ENCODE peak calls at places on chromosomes 16 and 17, in eight cellular contexts. One of them, this sample, is unnamed. For H3K4me1, the result is how much of the 10 kb centered on the place peaks cover.

GRCh38 chr16:3661311-3661710 is 6.8 kb downstream of the DNASE1 start:
- DNase-seq in hepatocyte: no peak
- DNase-seq in PC-3: no peak
- DNase-seq in SK-N-SH: no peak
- DNase-seq in MM.1S: no peak
- DNase-seq in HCT116: no peak
- DNase-seq in GM23338: no peak
- DNase-seq in neural progenitor cell: no peak
- DNase-seq in this sample: no peak

GRCh38 chr17:8997994-8998628 is 23.2 kb upstream of the NTN1 start:
- DNase-seq in hepatocyte: peak
- DNase-seq in PC-3: peak
- DNase-seq in MM.1S: peak
- DNase-seq in SK-N-SH: peak
- DNase-seq in GM23338: peak
- DNase-seq in HCT116: peak
- DNase-seq in neural progenitor cell: peak
- DNase-seq in this sample: peak

GRCh38 chr17:37786481-37786880 is 41.6 kb upstream of the HNF1B start:
- DNase-seq in PC-3: no peak
- DNase-seq in MM.1S: no peak
- DNase-seq in GM23338: no peak
- DNase-seq in hepatocyte: no peak
- DNase-seq in neural progenitor cell: no peak
- DNase-seq in HCT116: no peak
- DNase-seq in SK-N-SH: no peak
- DNase-seq in this sample: no peak

GRCh38 chr17:71023631-71024030 is 854.3 kb downstream of the KCNJ2 start:
- DNase-seq in HCT116: no peak
- DNase-seq in SK-N-SH: peak
- DNase-seq in GM23338: no peak
- DNase-seq in neural progenitor cell: peak
- DNase-seq in PC-3: peak
- DNase-seq in MM.1S: no peak
- DNase-seq in hepatocyte: no peak
- DNase-seq in this sample: no peak

GRCh38 chr16:56400458-56400857 is 24.9 kb downstream of the AMFR start:
- DNase-seq in MM.1S: no peak
- DNase-seq in hepatocyte: no peak
- DNase-seq in GM23338: no peak
- DNase-seq in SK-N-SH: no peak
- DNase-seq in neural progenitor cell: no peak
- DNase-seq in HCT116: no peak
- DNase-seq in PC-3: no peak
- DNase-seq in this sample: no peak

GRCh38 chr17:22514315-22514714 is 822.0 kb downstream of the KCNJ18 start:
- DNase-seq in MM.1S: no peak
- DNase-seq in SK-N-SH: no peak
- DNase-seq in hepatocyte: no peak
- DNase-seq in PC-3: no peak
- DNase-seq in GM23338: no peak
- DNase-seq in neural progenitor cell: no peak
- DNase-seq in HCT116: no peak
- DNase-seq in this sample: no peak

GRCh38 chr17:28057731-28058246 is 15.3 kb downstream of the NLK start:
- DNase-seq in hepatocyte: peak
- DNase-seq in neural progenitor cell: no peak
- DNase-seq in PC-3: peak
- DNase-seq in HCT116: no peak
- DNase-seq in MM.1S: no peak
- DNase-seq in GM23338: no peak
- DNase-seq in SK-N-SH: no peak
- DNase-seq in this sample: no peak

GRCh38 chr16:82715833-82716232 is 89.1 kb downstream of the CDH13 start:
- DNase-seq in PC-3: peak
- DNase-seq in GM23338: no peak
- DNase-seq in neural progenitor cell: no peak
- DNase-seq in MM.1S: no peak
- DNase-seq in HCT116: no peak
- DNase-seq in SK-N-SH: no peak
- DNase-seq in hepatocyte: no peak
- DNase-seq in this sample: no peak

GRCh38 chr17:7580631-7581554 is 1.5 kb downstream of the CD68 start:
- DNase-seq in PC-3: no peak
- DNase-seq in HCT116: no peak
- DNase-seq in GM23338: peak
- DNase-seq in neural progenitor cell: no peak
- DNase-seq in MM.1S: no peak
- DNase-seq in hepatocyte: no peak
- DNase-seq in SK-N-SH: no peak
- DNase-seq in this sample: no peak

GRCh38 chr17:17173921-17174320 is 32.2 kb downstream of the PLD6 start:
- DNase-seq in GM23338: no peak
- DNase-seq in MM.1S: no peak
- DNase-seq in PC-3: no peak
- DNase-seq in hepatocyte: no peak
- DNase-seq in neural progenitor cell: no peak
- DNase-seq in SK-N-SH: no peak
- DNase-seq in HCT116: no peak
- DNase-seq in this sample: no peak

GRCh38 chr17:17171186-17171585 is 34.9 kb downstream of the PLD6 start:
- DNase-seq in HCT116: no peak
- DNase-seq in SK-N-SH: no peak
- DNase-seq in PC-3: no peak
- DNase-seq in neural progenitor cell: no peak
- DNase-seq in hepatocyte: no peak
- DNase-seq in GM23338: no peak
- DNase-seq in MM.1S: no peak
- DNase-seq in this sample: no peak

GRCh38 chr17:17172990-17173389 is 33.1 kb downstream of the PLD6 start:
- DNase-seq in hepatocyte: no peak
- DNase-seq in HCT116: no peak
- DNase-seq in GM23338: no peak
- DNase-seq in PC-3: no peak
- DNase-seq in neural progenitor cell: no peak
- DNase-seq in MM.1S: no peak
- DNase-seq in SK-N-SH: no peak
- DNase-seq in this sample: no peak

GRCh38 chr17:17170346-17170976 is 35.7 kb downstream of the PLD6 start:
- DNase-seq in MM.1S: no peak
- DNase-seq in neural progenitor cell: no peak
- DNase-seq in SK-N-SH: no peak
- DNase-seq in GM23338: no peak
- DNase-seq in hepatocyte: no peak
- DNase-seq in HCT116: no peak
- DNase-seq in PC-3: no peak
- DNase-seq in this sample: no peak

DNA sequence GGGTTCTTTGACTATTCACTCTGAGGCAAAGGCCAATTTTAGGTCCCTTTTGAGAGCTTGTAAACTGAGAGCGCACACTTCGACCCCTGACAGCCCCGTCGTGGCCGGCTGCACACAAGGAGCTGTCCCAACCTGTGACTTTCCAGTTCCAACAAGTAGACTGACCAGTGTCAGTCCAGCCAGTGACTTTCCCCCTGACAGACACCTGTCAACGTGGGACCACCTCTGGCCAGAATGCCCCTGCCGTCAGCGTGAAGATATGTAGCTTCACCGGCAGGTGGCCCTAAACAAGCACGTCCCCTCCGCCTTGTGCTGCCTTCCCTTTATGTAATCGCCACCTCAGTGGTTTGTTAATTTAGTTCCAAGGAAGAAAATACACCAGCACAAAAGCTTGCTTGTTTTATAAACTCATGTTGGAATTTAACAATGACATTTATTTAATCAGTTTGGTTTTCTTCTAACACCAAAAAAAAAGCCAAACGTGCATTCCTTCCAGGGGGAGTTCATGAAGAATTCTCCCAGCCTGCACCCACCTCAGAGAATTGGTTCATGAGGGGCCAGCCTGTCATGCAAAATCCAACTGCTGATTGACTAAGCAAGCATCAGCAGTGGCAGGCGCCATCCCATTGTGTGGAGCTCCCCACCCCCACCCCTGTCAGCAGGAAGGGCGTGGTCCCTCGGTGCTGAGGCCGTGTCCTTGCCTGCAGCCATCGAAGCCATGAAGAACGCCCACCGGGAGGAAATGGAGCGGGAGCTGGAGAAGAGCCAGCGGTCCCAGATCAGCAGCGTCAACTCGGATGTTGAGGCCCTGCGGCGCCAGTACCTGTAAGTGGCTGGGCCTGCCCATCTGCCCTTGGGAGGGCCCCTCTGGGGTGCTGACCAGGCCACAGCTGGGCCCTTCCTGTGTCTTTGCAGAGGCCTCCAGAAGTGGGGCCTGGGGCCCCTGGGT is 33.9 kb downstream of the PLD6 start:
- DNase-seq in SK-N-SH: no peak
- DNase-seq in GM23338: peak
- DNase-seq in PC-3: no peak
- DNase-seq in neural progenitor cell: no peak
- DNase-seq in HCT116: no peak
- DNase-seq in hepatocyte: no peak
- DNase-seq in MM.1S: no peak
- DNase-seq in this sample: no peak
- H3K4me1 ChIP-seq in SK-N-SH: under half
- H3K4me1 ChIP-seq in GM23338: under half
- H3K4me1 ChIP-seq in PC-3: under half
- H3K4me1 ChIP-seq in neural progenitor cell: under half
- H3K4me1 ChIP-seq in HCT116: under half
- H3K4me1 ChIP-seq in hepatocyte: under half
- H3K4me1 ChIP-seq in MM.1S: under half
- H3K4me1 ChIP-seq in this sample: under half

GRCh38 chr16:49886554-49887121 is 30.7 kb upstream of the ZNF423 start:
- DNase-seq in PC-3: no peak
- DNase-seq in MM.1S: no peak
- DNase-seq in SK-N-SH: no peak
- DNase-seq in HCT116: no peak
- DNase-seq in GM23338: no peak
- DNase-seq in neural progenitor cell: no peak
- DNase-seq in hepatocyte: no peak
- DNase-seq in this sample: no peak

GRCh38 chr16:49889725-49890397 is 33.9 kb upstream of the ZNF423 start:
- DNase-seq in hepatocyte: no peak
- DNase-seq in GM23338: no peak
- DNase-seq in SK-N-SH: no peak
- DNase-seq in HCT116: peak
- DNase-seq in PC-3: peak
- DNase-seq in MM.1S: no peak
- DNase-seq in neural progenitor cell: no peak
- DNase-seq in this sample: no peak

DNA sequence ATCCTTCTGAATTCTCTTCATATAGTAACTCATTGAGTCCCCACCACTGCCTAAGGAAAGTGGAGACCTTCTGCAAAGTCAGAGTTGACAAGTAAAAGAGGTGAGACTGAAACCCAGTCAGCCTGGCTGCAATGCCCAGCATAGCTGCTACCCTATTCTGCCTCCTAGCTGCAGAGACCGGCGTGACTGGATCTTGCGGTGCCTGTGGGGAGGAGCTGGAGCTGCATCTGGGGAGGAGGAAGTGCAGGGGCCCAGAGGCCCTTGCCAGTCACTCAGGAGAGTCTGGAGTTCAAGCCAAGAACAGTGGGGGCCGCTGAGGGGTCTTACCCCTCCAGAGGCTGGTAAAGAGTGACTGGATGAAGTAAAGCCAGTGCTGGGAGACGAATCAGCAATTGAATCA is 35.0 kb upstream of the ZNF423 start:
- DNase-seq in neural progenitor cell: peak
- DNase-seq in hepatocyte: peak
- DNase-seq in GM23338: peak
- DNase-seq in PC-3: no peak
- DNase-seq in HCT116: no peak
- DNase-seq in MM.1S: no peak
- DNase-seq in SK-N-SH: no peak
- DNase-seq in this sample: peak
- TF ChIP-seq CTCF in neural progenitor cell: peak
- TF ChIP-seq CTCF in hepatocyte: peak
- TF ChIP-seq CTCF in GM23338: peak
- TF ChIP-seq CTCF in PC-3: no peak
- TF ChIP-seq CTCF in HCT116: peak
- TF ChIP-seq CTCF in MM.1S: peak
- TF ChIP-seq CTCF in SK-N-SH: no peak
- TF ChIP-seq CTCF in this sample: peak

GRCh38 chr16:29738514-29738913 is 7.3 kb downstream of the C16orf54 start:
- DNase-seq in neural progenitor cell: no peak
- DNase-seq in hepatocyte: no peak
- DNase-seq in MM.1S: peak
- DNase-seq in HCT116: no peak
- DNase-seq in PC-3: no peak
- DNase-seq in SK-N-SH: no peak
- DNase-seq in GM23338: no peak
- DNase-seq in this sample: peak
- TF ChIP-seq EZH2phosphoT487 in neural progenitor cell: no peak
- TF ChIP-seq EZH2phosphoT487 in hepatocyte: no peak
- TF ChIP-seq EZH2phosphoT487 in MM.1S: no peak
- TF ChIP-seq EZH2phosphoT487 in HCT116: no peak
- TF ChIP-seq EZH2phosphoT487 in PC-3: no peak
- TF ChIP-seq EZH2phosphoT487 in SK-N-SH: no peak
- TF ChIP-seq EZH2phosphoT487 in GM23338: no peak
- TF ChIP-seq EZH2phosphoT487 in this sample: no peak

GRCh38 chr17:34412022-34412421 is 49.0 kb upstream of the CCL1 start:
- DNase-seq in HCT116: no peak
- DNase-seq in PC-3: no peak
- DNase-seq in hepatocyte: no peak
- DNase-seq in neural progenitor cell: no peak
- DNase-seq in GM23338: no peak
- DNase-seq in SK-N-SH: no peak
- DNase-seq in MM.1S: no peak
- DNase-seq in this sample: no peak

GRCh38 chr17:34413443-34414076 is 50.5 kb upstream of the CCL1 start:
- DNase-seq in hepatocyte: no peak
- DNase-seq in HCT116: no peak
- DNase-seq in MM.1S: no peak
- DNase-seq in neural progenitor cell: no peak
- DNase-seq in GM23338: no peak
- DNase-seq in SK-N-SH: no peak
- DNase-seq in PC-3: no peak
- DNase-seq in this sample: no peak

GRCh38 chr17:34414338-34414737 is 51.3 kb upstream of the CCL1 start:
- DNase-seq in GM23338: peak
- DNase-seq in PC-3: no peak
- DNase-seq in MM.1S: no peak
- DNase-seq in SK-N-SH: no peak
- DNase-seq in HCT116: no peak
- DNase-seq in neural progenitor cell: no peak
- DNase-seq in hepatocyte: no peak
- DNase-seq in this sample: no peak

GRCh38 chr17:34412965-34413441 is 50.0 kb upstream of the CCL1 start:
- DNase-seq in HCT116: no peak
- DNase-seq in SK-N-SH: no peak
- DNase-seq in MM.1S: no peak
- DNase-seq in GM23338: no peak
- DNase-seq in PC-3: no peak
- DNase-seq in neural progenitor cell: no peak
- DNase-seq in hepatocyte: no peak
- DNase-seq in this sample: no peak

DNA sequence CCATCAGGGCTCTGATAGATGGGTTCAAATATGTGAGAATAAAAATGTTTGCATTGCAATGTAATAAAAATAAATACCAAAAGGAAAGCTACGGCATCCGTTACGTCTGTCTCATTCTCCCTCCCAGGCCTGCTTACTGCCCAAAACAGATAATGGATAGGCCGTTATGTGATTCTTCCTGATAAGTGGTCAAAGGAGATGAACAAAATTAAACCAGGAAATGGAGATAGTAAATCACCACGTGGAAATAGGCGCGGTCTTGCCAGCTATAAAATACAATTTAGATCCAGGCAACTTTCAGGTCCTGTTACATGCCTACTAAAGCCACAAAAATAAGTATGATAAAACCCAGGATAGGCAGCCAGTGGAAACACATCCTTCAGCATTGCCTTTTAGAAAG is 49.5 kb upstream of the CCL1 start:
- DNase-seq in SK-N-SH: no peak
- DNase-seq in GM23338: no peak
- DNase-seq in neural progenitor cell: no peak
- DNase-seq in PC-3: no peak
- DNase-seq in hepatocyte: no peak
- DNase-seq in MM.1S: no peak
- DNase-seq in HCT116: no peak
- DNase-seq in this sample: no peak
- H3K4me1 ChIP-seq in SK-N-SH: under half
- H3K4me1 ChIP-seq in GM23338: half or more
- H3K4me1 ChIP-seq in neural progenitor cell: under half
- H3K4me1 ChIP-seq in PC-3: under half
- H3K4me1 ChIP-seq in hepatocyte: under half
- H3K4me1 ChIP-seq in MM.1S: under half
- H3K4me1 ChIP-seq in HCT116: under half
- H3K4me1 ChIP-seq in this sample: under half

This sample was measured in OCI-LY7.